ENCODE peak calls at places on chromosomes 3 and 15, in ten cellular contexts. L is retinal pigment epithelial cell, A is H1, P is cardiac muscle cell, B is HCT116, H is cardiac fibroblast, O is lung, D is fibroblast of lung, G is body of pancreas, R is heart left ventricle. M is an unnamed sample.

GRCh38 chr15:39154776-39155175 is 426.1 kb upstream of the THBS1 start:
- DNase-seq in R (no peak), G (no peak), O (no peak), P (no peak), D (no peak), H (no peak), L (no peak), A (no peak), B (no peak), M (no peak)

GRCh38 chr3:37606472-37606871 is 255.2 kb upstream of the CTDSPL start:
- DNase-seq in P (no peak), B (no peak), H (no peak), L (no peak), R (no peak), G (no peak), A (no peak), D (no peak), O (no peak), M (no peak)

GRCh38 chr3:87867001-87867400 is 191.8 kb downstream of the CGGBP1 start:
- DNase-seq in R (no peak), B (no peak), O (no peak), P (peak; percentile 1), A (no peak), D (no peak), H (no peak), G (no peak), L (no peak), M (no peak)

GRCh38 chr15:74415966-74416916 is 17.5 kb downstream of the SEMA7A start:
- DNase-seq in R (no peak), D (no peak), G (no peak), L (no peak), O (no peak), P (no peak), B (no peak), H (no peak), A (no peak), M (no peak)

GRCh38 chr3:67381667-67382272 is 272.6 kb downstream of the SUCLG2 start:
- DNase-seq in L (no peak), G (peak; percentile 18), B (no peak), P (peak; percentile 54), H (peak; percentile 53), D (peak; percentile 57), O (no peak), A (no peak), R (no peak), M (peak; percentile 9)

GRCh38 chr3:143343031-143343430 is 223.5 kb downstream of the CHST2 start:
- DNase-seq in B (no peak), P (no peak), H (no peak), G (no peak), R (no peak), L (no peak), D (no peak), A (no peak), O (no peak), M (no peak)

GRCh38 chr15:66838671-66839239 is 136.7 kb downstream of the SMAD6 start:
- DNase-seq in B (peak; percentile 24), G (no peak), H (peak; percentile 71), P (peak; percentile 71), O (no peak), R (no peak), D (peak; percentile 66), A (no peak), L (no peak), M (no peak)

GRCh38 chr3:107884719-107885460 is 205.9 kb downstream of the CD47 start:
- DNase-seq in P (peak; percentile 75), O (no peak), A (no peak), L (no peak), B (no peak), H (peak; percentile 59), D (peak; percentile 66), G (no peak), R (peak; percentile 36), M (peak; percentile 70)

GRCh38 chr15:101482526-101483371 is 6.8 kb downstream of the PCSK6 start:
- DNase-seq in P (no peak), A (no peak), D (no peak), L (no peak), G (no peak), R (no peak), B (no peak), O (no peak), H (no peak), M (no peak)

GRCh38 chr3:151391715-151392114 is 7.2 kb upstream of the P2RY12 start:
- DNase-seq in R (no peak), A (no peak), P (no peak), H (no peak), D (no peak), L (no peak), G (no peak), O (no peak), B (no peak), M (no peak)

GRCh38 chr15:85024003-85024402 is 42.3 kb downstream of the PDE8A start:
- DNase-seq in R (no peak), P (no peak), A (no peak), G (no peak), L (no peak), H (no peak), B (no peak), D (no peak), O (no peak), M (no peak)

GRCh38 chr3:146180376-146180775 is 19.4 kb upstream of the PLOD2 start:
- DNase-seq in O (no peak), R (no peak), A (no peak), B (no peak), G (no peak), H (no peak), D (no peak), L (no peak), P (no peak), M (no peak)

GRCh38 chr15:52093539-52094502 is 18.8 kb downstream of the BCL2L10 start:
- DNase-seq in A (no peak), R (no peak), O (no peak), L (peak; percentile 96), D (peak; percentile 90), B (no peak), G (peak; percentile 28), P (peak; percentile 88), H (peak; percentile 94), M (peak; percentile 97)

GRCh38 chr15:95690631-95691340 is 639.7 kb upstream of the NR2F2 start:
- DNase-seq in G (no peak), B (no peak), O (no peak), D (no peak), R (no peak), L (no peak), H (no peak), P (no peak), A (no peak), M (no peak)

GRCh38 chr3:187783098-187783497 is 37.8 kb upstream of the BCL6 start:
- DNase-seq in B (no peak), L (peak; percentile 60), P (peak; percentile 92), R (peak; percentile 41), D (peak; percentile 88), O (peak; percentile 45), H (peak; percentile 89), A (no peak), G (peak; percentile 11), M (peak; percentile 82)

GRCh38 chr3:43223670-43224364 is 62.5 kb upstream of the SNRK start:
- DNase-seq in H (peak; percentile 52), P (peak; percentile 40), O (no peak), R (no peak), A (no peak), B (no peak), L (no peak), D (peak; percentile 53), G (no peak), M (peak; percentile 35)

GRCh38 chr3:49602877-49603411 is 48.7 kb downstream of the BSN start:
- DNase-seq in B (peak; percentile 63), P (no peak), R (no peak), O (no peak), L (no peak), D (no peak), A (no peak), H (no peak), G (no peak), M (no peak)

GRCh38 chr15:81157939-81158223 is 23.8 kb downstream of the CFAP161 start:
- DNase-seq in B (no peak), D (no peak), L (no peak), H (no peak), A (no peak), P (no peak), O (no peak), G (no peak), R (no peak), M (no peak)

DNA sequence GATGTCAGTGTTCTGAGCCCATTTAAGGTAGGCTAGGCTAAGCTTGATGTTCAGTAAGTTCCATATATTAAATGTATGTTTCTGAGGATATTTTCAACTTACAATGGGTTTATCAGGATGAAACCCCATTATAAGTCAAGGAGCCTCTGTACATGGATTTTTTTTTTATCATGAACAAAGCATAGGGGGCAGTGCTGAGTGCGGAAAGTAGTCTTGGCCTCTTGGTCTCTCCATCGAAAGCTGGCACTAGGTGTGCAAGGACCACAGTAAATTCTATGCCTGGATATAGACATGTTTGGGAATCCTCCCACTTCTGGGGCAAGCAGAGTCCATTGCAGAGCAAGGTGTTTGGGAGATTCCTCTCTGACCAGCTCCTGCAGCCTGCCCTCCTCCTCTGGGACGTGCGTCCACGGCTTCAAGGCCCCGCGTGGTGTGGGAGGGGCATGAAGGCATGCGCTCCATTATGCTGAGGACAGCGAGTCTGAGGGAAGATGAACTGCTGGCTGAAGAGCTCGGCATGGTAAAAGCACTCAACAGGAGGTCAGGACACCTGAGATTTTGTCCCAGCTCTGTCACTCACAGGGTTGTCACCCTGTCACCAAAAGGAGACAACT is 122.9 kb upstream of the LIPC start:
- DNase-seq in D (no peak), G (no peak), L (no peak), B (no peak), H (no peak), R (no peak), P (no peak), O (no peak), A (no peak), M (no peak)
- TF ChIP-seq CTCF in D (no peak), G (no peak), L (no peak), B (peak; percentile 21), H (no peak), R (no peak), P (no peak), O (no peak), A (peak; percentile 13), M (no peak)

GRCh38 chr3:55484191-55484644 is 2.9 kb downstream of the WNT5A start:
- DNase-seq in A (no peak), D (peak; percentile 19), O (no peak), P (no peak), L (no peak), H (no peak), G (peak; percentile 30), B (no peak), R (no peak), M (no peak)
- H3K4me3 ChIP-seq in A (peak overlapping the region; percentile 90), D (peak overlapping the region; percentile 65), O (no peak overlapping the region), P (peak overlapping the region; percentile 70), L (no peak overlapping the region), H (peak overlapping the region; percentile 90), G (no peak overlapping the region), B (no peak overlapping the region), R (no peak overlapping the region), M (peak overlapping the region; percentile 73)

GRCh38 chr15:29596266-29596665 is 226.0 kb downstream of the TJP1 start:
- DNase-seq in P (peak; percentile 76), B (peak; percentile 4), R (no peak), H (peak; percentile 78), D (no peak), A (no peak), O (no peak), L (no peak), G (no peak), M (no peak)
- TF ChIP-seq CTCF in P (peak; percentile 43), B (peak; percentile 20), R (no peak), H (peak; percentile 33), D (no peak), A (no peak), O (no peak), L (peak; percentile 14), G (peak; percentile 26), M (peak; percentile 56)

GRCh38 chr3:124731760-124732159 is 1.5 kb downstream of the UMPS start:
- DNase-seq in A (no peak), G (no peak), P (no peak), R (no peak), O (no peak), H (no peak), D (no peak), L (no peak), B (no peak), M (no peak)
- H3K4me3 ChIP-seq in A (no peak overlapping the region), G (no peak overlapping the region), P (no peak overlapping the region), R (no peak overlapping the region), O (no peak overlapping the region), H (no peak overlapping the region), D (no peak overlapping the region), L (no peak overlapping the region), B (peak overlapping the region; percentile 90), M (no peak overlapping the region)